ENCODE peak calls at places on chromosomes 12 and 14, in five cellular contexts. Y, F, R, O and X are unnamed samples.
A peak's percentile ranks its signal among the peaks of the same experiment; 100 is the strongest.

GRCh38 chr12:58757422-58757821 is 162.9 kb downstream of the LRIG3 start:
- DNase-seq in F (peak; percentile 37), Y (no peak), R (no peak), O (no peak), X (no peak)

GRCh38 chr14:94773017-94773681 is 3.2 kb upstream of the GSC start:
- DNase-seq in O (no peak), F (no peak), Y (no peak), R (no peak), X (no peak)

GRCh38 chr12:101793401-101793800 is 37.4 kb downstream of the GNPTAB start:
- DNase-seq in O (no peak), F (no peak), R (peak; percentile 96), Y (peak; percentile 69), X (no peak)

GRCh38 chr12:113208041-113208934 is 13.0 kb upstream of the TPCN1 start:
- DNase-seq in R (no peak), O (no peak), F (peak; percentile 92), Y (peak; percentile 34), X (no peak)

GRCh38 chr14:95255487-95255886 is 64.2 kb downstream of the CLMN start:
- DNase-seq in Y (peak; percentile 38), O (no peak), F (no peak), R (peak; percentile 97), X (no peak)

GRCh38 chr12:120007272-120007671 is 18.2 kb downstream of the BICDL1 start:
- DNase-seq in F (peak; percentile 44), R (no peak), O (no peak), Y (peak; percentile 6), X (no peak)

GRCh38 chr12:126493366-126494108 is 1428.3 kb downstream of the AACS start:
- DNase-seq in Y (no peak), R (no peak), O (no peak), F (no peak), X (no peak)

GRCh38 chr14:73753043-73753886 is 39.1 kb upstream of the PNMA1 start:
- DNase-seq in Y (peak; percentile 92), R (no peak), F (peak; percentile 95), O (no peak), X (no peak)